ENCODE peak calls at places on chromosomes 4 and X, in four cellular contexts. U is retina; B is naive thymus-derived CD4-positive, alpha-beta T cell; T is IMR-90. G is an unnamed sample.
A peak's percentile ranks its signal among the peaks of the same experiment; 100 is the strongest.

GRCh38 chr4:69668680-69669079 is 15.6 kb upstream of the UGT2A1 start:
- DNase-seq in T (no peak), U (no peak), B (no peak), G (no peak)

GRCh38 chr4:169618986-169619385 is 1.4 kb upstream of the CLCN3 start:
- DNase-seq in T (no peak), B (no peak), U (no peak), G (no peak)

GRCh38 chrX:15853586-15854079 is 980 bp downstream of the AP1S2 start:
- DNase-seq in B (no peak), T (no peak), U (no peak), G (peak; percentile 10)

GRCh38 chrX:107686026-107686425 is 57.7 kb downstream of the PRPS1 start:
- DNase-seq in T (no peak), B (no peak), U (no peak), G (no peak)

GRCh38 chr4:169330811-169331210 is 60.1 kb upstream of the SH3RF1 start:
- DNase-seq in U (no peak), B (no peak), T (no peak), G (no peak)

GRCh38 chr4:118711047-118711446 is 25.9 kb downstream of the METTL14 start:
- DNase-seq in U (no peak), T (no peak), B (no peak), G (no peak)

GRCh38 chr4:44326716-44327115 is 121.9 kb downstream of the KCTD8 start:
- DNase-seq in T (no peak), U (no peak), B (no peak), G (no peak)

GRCh38 chrX:16739574-16739973 is 20.2 kb downstream of the SYAP1 start:
- DNase-seq in T (no peak), B (no peak), U (peak; percentile 15), G (no peak)